ENCODE peak calls at places on chromosome 20, in six cellular contexts. One of them, this sample, is unnamed.

GRCh38 chr20:17636523-17637412 is 45.3 kb downstream of the RRBP1 start:
- DNase-seq in SK-N-SH: peak; percentile 91
- DNase-seq in HepG2: no peak
- DNase-seq in H1: no peak
- DNase-seq in sigmoid colon: no peak
- DNase-seq in A549: no peak
- DNase-seq in this sample: no peak

GRCh38 chr20:19236371-19237055 is 24.1 kb downstream of the SLC24A3 start:
- DNase-seq in H1: no peak
- DNase-seq in sigmoid colon: no peak
- DNase-seq in SK-N-SH: no peak
- DNase-seq in A549: no peak
- DNase-seq in HepG2: no peak
- DNase-seq in this sample: no peak

GRCh38 chr20:63739129-63740069 is at the start of gene SLC2A4RG:
- DNase-seq in SK-N-SH: peak; percentile 99
- DNase-seq in HepG2: peak; percentile 94
- DNase-seq in H1: no peak
- DNase-seq in sigmoid colon: peak; percentile 89
- DNase-seq in A549: peak; percentile 74
- DNase-seq in this sample: peak; percentile 84

GRCh38 chr20:38158701-38159325 is 6.3 kb downstream of the TGM2 start:
- DNase-seq in H1: no peak
- DNase-seq in A549: no peak
- DNase-seq in sigmoid colon: no peak
- DNase-seq in HepG2: no peak
- DNase-seq in SK-N-SH: no peak
- DNase-seq in this sample: no peak

GRCh38 chr20:37385659-37386504 is 39.9 kb downstream of the SRC start:
- DNase-seq in HepG2: no peak
- DNase-seq in sigmoid colon: peak; percentile 60
- DNase-seq in H1: no peak
- DNase-seq in SK-N-SH: peak; percentile 18
- DNase-seq in A549: no peak
- DNase-seq in this sample: no peak

GRCh38 chr20:12966468-12967085 is 42.2 kb upstream of the SPTLC3 start:
- DNase-seq in sigmoid colon: no peak
- DNase-seq in H1: no peak
- DNase-seq in HepG2: peak; percentile 65
- DNase-seq in SK-N-SH: no peak
- DNase-seq in A549: peak; percentile 61
- DNase-seq in this sample: no peak

GRCh38 chr20:23456416-23456815 is 3.7 kb upstream of the CST11 start:
- DNase-seq in H1: no peak
- DNase-seq in SK-N-SH: no peak
- DNase-seq in sigmoid colon: no peak
- DNase-seq in A549: no peak
- DNase-seq in HepG2: no peak
- DNase-seq in this sample: no peak

GRCh38 chr20:34922654-34923381 is 32.8 kb downstream of the GSS start:
- DNase-seq in sigmoid colon: no peak
- DNase-seq in HepG2: peak; percentile 73
- DNase-seq in SK-N-SH: no peak
- DNase-seq in H1: no peak
- DNase-seq in A549: peak; percentile 60
- DNase-seq in this sample: peak; percentile 42

GRCh38 chr20:40326794-40327193 is 362.2 kb downstream of the MAFB start:
- DNase-seq in A549: no peak
- DNase-seq in HepG2: no peak
- DNase-seq in SK-N-SH: no peak
- DNase-seq in H1: no peak
- DNase-seq in sigmoid colon: no peak
- DNase-seq in this sample: no peak

GRCh38 chr20:47620808-47621805 is 119.4 kb downstream of the NCOA3 start:
- DNase-seq in HepG2: peak; percentile 66
- DNase-seq in SK-N-SH: peak; percentile 39
- DNase-seq in sigmoid colon: no peak
- DNase-seq in A549: peak; percentile 71
- DNase-seq in H1: no peak
- DNase-seq in this sample: no peak

GRCh38 chr20:47360207-47360488 is 3.6 kb upstream of the ZMYND8 start:
- DNase-seq in H1: no peak
- DNase-seq in A549: peak; percentile 96
- DNase-seq in HepG2: peak; percentile 69
- DNase-seq in SK-N-SH: no peak
- DNase-seq in sigmoid colon: peak; percentile 81
- DNase-seq in this sample: peak; percentile 54

GRCh38 chr20:17835240-17835940 is 133.2 kb downstream of the SNX5 start:
- DNase-seq in sigmoid colon: peak; percentile 88
- DNase-seq in HepG2: no peak
- DNase-seq in SK-N-SH: no peak
- DNase-seq in H1: no peak
- DNase-seq in A549: peak; percentile 72
- DNase-seq in this sample: no peak

GRCh38 chr20:40205971-40206370 is 483.1 kb downstream of the MAFB start:
- DNase-seq in A549: no peak
- DNase-seq in H1: no peak
- DNase-seq in sigmoid colon: no peak
- DNase-seq in HepG2: no peak
- DNase-seq in SK-N-SH: no peak
- DNase-seq in this sample: no peak

GRCh38 chr20:33450867-33451266 is 7.3 kb upstream of the SNTA1 start:
- DNase-seq in SK-N-SH: no peak
- DNase-seq in HepG2: no peak
- DNase-seq in sigmoid colon: no peak
- DNase-seq in H1: no peak
- DNase-seq in A549: peak; percentile 13
- DNase-seq in this sample: no peak

GRCh38 chr20:38184098-38184497 is 19.0 kb upstream of the TGM2 start:
- DNase-seq in A549: peak; percentile 66
- DNase-seq in HepG2: no peak
- DNase-seq in sigmoid colon: no peak
- DNase-seq in SK-N-SH: no peak
- DNase-seq in H1: no peak
- DNase-seq in this sample: no peak

GRCh38 chr20:63540417-63541186 is 3.4 kb upstream of the PTK6 start:
- DNase-seq in A549: no peak
- DNase-seq in sigmoid colon: no peak
- DNase-seq in SK-N-SH: peak; percentile 72
- DNase-seq in HepG2: no peak
- DNase-seq in H1: no peak
- DNase-seq in this sample: peak; percentile 50

GRCh38 chr20:38861071-38861401 is 55.5 kb downstream of the PPP1R16B start:
- DNase-seq in HepG2: no peak
- DNase-seq in SK-N-SH: no peak
- DNase-seq in A549: no peak
- DNase-seq in sigmoid colon: no peak
- DNase-seq in H1: no peak
- DNase-seq in this sample: no peak

GRCh38 chr20:50911716-50912115 is 19.5 kb downstream of the ADNP start:
- DNase-seq in A549: no peak
- DNase-seq in SK-N-SH: no peak
- DNase-seq in sigmoid colon: no peak
- DNase-seq in HepG2: no peak
- DNase-seq in H1: no peak
- DNase-seq in this sample: no peak

GRCh38 chr20:11671015-11671511 is 246.6 kb upstream of the BTBD3 start:
- DNase-seq in A549: no peak
- DNase-seq in SK-N-SH: no peak
- DNase-seq in sigmoid colon: no peak
- DNase-seq in HepG2: no peak
- DNase-seq in H1: no peak
- DNase-seq in this sample: no peak

GRCh38 chr20:2051920-2052319 is 49.7 kb upstream of the STK35 start:
- DNase-seq in A549: peak; percentile 13
- DNase-seq in H1: no peak
- DNase-seq in sigmoid colon: no peak
- DNase-seq in SK-N-SH: peak; percentile 3
- DNase-seq in HepG2: no peak
- DNase-seq in this sample: no peak

DNA sequence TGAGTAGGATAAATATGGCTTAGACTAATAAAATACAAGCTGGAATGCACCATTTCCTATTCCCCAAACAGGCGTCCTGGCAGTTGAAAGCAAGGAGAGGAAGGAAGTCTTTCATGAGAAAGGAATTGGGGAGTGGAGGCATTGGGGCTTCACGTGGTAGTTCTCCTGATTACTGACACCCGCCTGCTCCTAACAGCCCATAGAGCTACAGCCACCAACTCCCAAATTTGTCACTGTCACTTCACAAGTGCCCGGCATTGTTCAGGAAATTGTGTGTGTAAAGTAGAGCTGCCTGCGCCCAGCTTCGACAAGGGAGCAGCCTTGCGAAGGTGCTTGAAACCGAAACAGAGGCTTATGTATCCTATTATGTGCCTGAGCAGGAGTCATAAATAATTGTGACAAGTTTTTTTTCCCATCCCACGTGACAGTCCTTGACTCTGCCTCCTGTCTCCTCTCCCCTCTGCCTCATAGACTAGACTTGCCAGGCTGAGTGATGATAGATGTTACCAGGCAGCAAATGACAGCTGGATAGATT is 301.7 kb upstream of the ZFP64 start:
- DNase-seq in sigmoid colon: no peak
- DNase-seq in SK-N-SH: no peak
- DNase-seq in H1: no peak
- DNase-seq in A549: no peak
- DNase-seq in HepG2: no peak
- DNase-seq in this sample: no peak
- TF ChIP-seq EP300 in sigmoid colon: no peak
- TF ChIP-seq EP300 in SK-N-SH: no peak
- TF ChIP-seq EP300 in H1: no peak
- TF ChIP-seq EP300 in A549: no peak
- TF ChIP-seq EP300 in HepG2: no peak
- TF ChIP-seq EP300 in this sample: no peak

DNA sequence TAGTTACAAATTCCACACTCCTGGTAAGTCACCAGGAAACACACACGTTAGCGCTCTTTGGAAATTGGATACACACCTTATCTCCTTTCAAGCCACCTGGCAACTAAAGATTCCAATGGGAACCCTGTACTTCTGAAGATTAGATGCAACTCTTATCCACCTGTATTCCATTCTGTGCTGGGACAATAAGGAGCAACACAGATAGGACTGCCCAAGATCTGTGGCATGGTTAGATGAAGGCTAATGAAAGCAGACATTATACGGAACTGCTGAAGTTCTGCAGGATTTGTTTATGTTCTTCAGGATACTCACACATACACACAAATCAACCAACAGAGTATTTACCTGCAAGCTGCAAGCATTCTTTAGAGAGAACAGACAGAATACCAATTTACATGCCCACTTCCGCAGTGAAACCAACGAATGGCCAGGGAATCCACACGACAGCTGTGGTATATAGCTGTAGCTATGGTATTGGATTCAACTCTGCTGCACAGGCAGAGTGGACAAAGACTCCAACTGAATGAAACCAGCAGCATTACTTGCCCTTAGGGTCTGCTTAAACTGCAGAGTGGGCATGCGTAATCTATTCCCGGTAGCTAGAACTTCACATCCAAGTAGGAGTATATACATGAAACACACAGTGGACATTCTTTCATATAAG is 12.0 kb downstream of the NCOA5 start:
- DNase-seq in H1: no peak
- DNase-seq in sigmoid colon: no peak
- DNase-seq in A549: no peak
- DNase-seq in HepG2: no peak
- DNase-seq in SK-N-SH: no peak
- DNase-seq in this sample: no peak
- TF ChIP-seq EP300 in H1: no peak
- TF ChIP-seq EP300 in sigmoid colon: no peak
- TF ChIP-seq EP300 in A549: no peak
- TF ChIP-seq EP300 in HepG2: no peak
- TF ChIP-seq EP300 in SK-N-SH: no peak
- TF ChIP-seq EP300 in this sample: no peak

DNA sequence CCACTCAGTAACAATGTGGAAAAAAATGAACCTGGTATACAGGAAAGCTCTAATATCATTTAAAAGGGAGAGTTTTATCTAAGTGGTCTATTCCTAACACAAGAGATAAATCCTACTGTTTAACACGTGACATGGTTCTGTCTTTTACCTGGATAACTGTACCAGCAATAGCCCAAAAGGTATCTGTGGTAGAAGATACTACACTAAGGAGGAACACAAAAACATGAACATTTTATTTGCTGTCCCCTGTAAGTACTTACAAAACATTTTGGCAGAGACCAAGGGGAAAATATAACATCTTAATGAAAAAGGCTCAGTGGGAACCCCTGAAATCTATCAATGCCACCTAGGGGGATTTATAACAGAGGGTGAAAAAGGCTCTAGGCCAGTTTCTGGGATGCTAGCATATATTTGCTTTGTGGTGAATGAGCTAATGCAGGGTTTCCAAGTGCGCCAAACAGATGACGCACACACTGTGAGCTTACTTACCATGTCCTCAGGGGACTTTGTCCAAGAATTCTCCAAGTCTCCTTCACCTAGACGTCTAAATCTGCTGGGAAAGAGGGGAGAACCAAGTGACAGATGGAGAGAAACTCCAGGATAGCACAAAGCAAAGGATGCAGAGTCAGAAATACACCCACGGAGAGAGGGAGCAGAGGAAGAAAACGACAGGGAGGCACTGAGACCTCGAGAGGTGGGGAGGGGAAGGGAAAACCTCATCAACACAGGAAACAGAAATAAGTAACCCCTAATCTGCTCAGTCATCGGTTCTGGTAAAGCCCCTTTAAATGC is 147.9 kb upstream of the PRND start:
- DNase-seq in SK-N-SH: no peak
- DNase-seq in A549: peak; percentile 99
- DNase-seq in HepG2: no peak
- DNase-seq in sigmoid colon: peak; percentile 70
- DNase-seq in H1: no peak
- DNase-seq in this sample: no peak
- TF ChIP-seq EP300 in SK-N-SH: no peak
- TF ChIP-seq EP300 in A549: peak; percentile 84
- TF ChIP-seq EP300 in HepG2: no peak
- TF ChIP-seq EP300 in sigmoid colon: peak; percentile 85
- TF ChIP-seq EP300 in H1: no peak
- TF ChIP-seq EP300 in this sample: peak; percentile 75

DNA sequence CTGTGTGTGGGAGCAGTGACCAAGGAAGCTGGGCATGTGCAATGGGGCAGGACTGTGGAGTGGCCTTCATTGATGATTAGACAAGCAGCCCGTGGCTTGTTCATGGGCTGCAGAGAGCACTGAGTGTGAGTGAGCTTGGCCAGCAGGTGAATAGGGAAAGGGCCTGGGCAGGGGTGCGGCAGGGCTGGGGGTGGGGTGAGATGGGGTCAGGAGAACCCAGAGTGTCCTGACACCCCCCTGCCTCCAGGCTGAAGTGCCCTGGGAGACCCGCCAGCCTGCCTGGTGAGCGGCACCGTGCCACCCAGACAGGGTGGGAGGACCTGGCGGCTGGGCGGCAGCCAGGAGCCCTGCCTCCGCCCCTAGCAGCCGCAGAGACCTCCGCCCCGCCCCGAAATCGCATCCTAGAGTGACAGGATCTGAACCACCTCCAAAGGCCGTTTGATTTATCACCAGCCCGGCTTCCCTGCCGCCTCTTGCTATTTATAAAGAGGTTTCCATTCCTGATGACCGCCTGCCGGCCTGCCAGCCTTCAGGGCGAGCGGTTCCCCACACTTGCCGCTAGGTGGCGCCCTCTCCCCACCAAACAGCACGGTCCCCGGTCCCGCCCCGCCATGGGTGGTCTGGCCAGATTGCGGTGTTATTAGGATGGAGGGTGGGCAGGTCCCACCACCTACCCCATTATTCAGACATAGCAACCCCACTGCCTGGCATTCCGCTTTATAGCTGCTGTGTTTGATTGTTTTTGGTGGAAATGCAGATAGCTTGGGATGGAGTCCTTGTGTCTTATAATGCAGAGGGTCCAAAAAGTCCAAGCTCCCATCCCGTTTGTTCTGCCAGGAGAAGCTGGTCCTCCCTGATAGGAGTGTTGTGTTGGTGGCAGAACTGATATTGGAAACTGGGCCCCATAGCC is 3.5 kb downstream of the MYLK2 start:
- DNase-seq in H1: peak; percentile 49
- DNase-seq in SK-N-SH: peak; percentile 94
- DNase-seq in sigmoid colon: peak; percentile 89
- DNase-seq in A549: peak; percentile 62
- DNase-seq in HepG2: peak; percentile 49
- DNase-seq in this sample: peak; percentile 76
- TF ChIP-seq EP300 in H1: no peak
- TF ChIP-seq EP300 in SK-N-SH: no peak
- TF ChIP-seq EP300 in sigmoid colon: no peak
- TF ChIP-seq EP300 in A549: no peak
- TF ChIP-seq EP300 in HepG2: no peak
- TF ChIP-seq EP300 in this sample: no peak